ENCODE peak calls at places on chromosomes 12 and 14, in four cellular contexts. M is cardiac muscle cell, G is GM13976, C is RWPE1. Z is an unnamed sample.
A peak's percentile ranks its signal among the peaks of the same experiment; 100 is the strongest.

GRCh38 chr12:27841392-27841882 is 61.4 kb upstream of the MANSC4 start:
- DNase-seq in M (peak; percentile 29), G (no peak), C (no peak), Z (no peak)

GRCh38 chr12:101806280-101806679 is 24.5 kb downstream of the GNPTAB start:
- DNase-seq in M (peak; percentile 34), G (no peak), C (no peak), Z (no peak)

GRCh38 chr12:57620936-57621496 is 9.8 kb downstream of the ARHGEF25 start:
- DNase-seq in M (no peak), G (peak; percentile 60), C (no peak), Z (no peak)

GRCh38 chr12:124677552-124678356 is 110.3 kb upstream of the NCOR2 start:
- DNase-seq in M (no peak), G (no peak), C (no peak), Z (no peak)

GRCh38 chr14:102344485-102344884 is 18.2 kb downstream of the CINP start:
- DNase-seq in M (no peak), G (no peak), C (no peak), Z (no peak)

GRCh38 chr14:77738559-77739250 is 22.3 kb downstream of the SNW1 start:
- DNase-seq in M (peak; percentile 56), G (peak; percentile 37), C (no peak), Z (no peak)

GRCh38 chr14:89000007-89000942 is 175.8 kb downstream of the TTC8 start:
- DNase-seq in M (peak; percentile 98), G (no peak), C (peak; percentile 89), Z (no peak)

GRCh38 chr12:16153273-16153672 is 124.2 kb downstream of the SLC15A5 start:
- DNase-seq in M (no peak), G (no peak), C (no peak), Z (no peak)

GRCh38 chr14:81366259-81366658 is 33.9 kb downstream of the STON2 start:
- DNase-seq in M (no peak), G (no peak), C (peak; percentile 44), Z (no peak)

GRCh38 chr12:122072031-122072970 is 6.3 kb upstream of the MLXIP start:
- DNase-seq in M (peak; percentile 93), G (no peak), C (peak; percentile 57), Z (no peak)

GRCh38 chr14:39555749-39556148 is 123.5 kb upstream of the FBXO33 start:
- DNase-seq in M (no peak), G (no peak), C (no peak), Z (no peak)

GRCh38 chr14:71703477-71703876 is 228.8 kb upstream of the RGS6 start:
- DNase-seq in M (peak; percentile 69), G (no peak), C (no peak), Z (no peak)

GRCh38 chr12:6367065-6367968 is 8.0 kb downstream of the SCNN1A start:
- DNase-seq in M (peak; percentile 69), G (peak; percentile 82), C (no peak), Z (peak; percentile 72)

GRCh38 chr12:49902399-49903350 is 1.0 kb downstream of the FAIM2 start:
- DNase-seq in M (no peak), G (no peak), C (no peak), Z (peak; percentile 59)

GRCh38 chr14:100846309-100846859 is 20.5 kb downstream of the MEG3 start:
- DNase-seq in M (no peak), G (no peak), C (no peak), Z (no peak)

GRCh38 chr12:59737725-59738463 is 142.1 kb downstream of the SLC16A7 start:
- DNase-seq in M (no peak), G (no peak), C (no peak), Z (no peak)

GRCh38 chr14:65225299-65226159 is 123.2 kb upstream of the MAX start:
- DNase-seq in M (no peak), G (no peak), C (no peak), Z (no peak)

Z was measured in spleen.